ENCODE peak calls at places on chromosome 2, in five cellular contexts. G is neural progenitor cell, F is fibroblast of lung, Y is PC-3, R is colonic mucosa. X is an unnamed sample.

GRCh38 chr2:50401772-50402653 is 629.9 kb downstream of the NRXN1 start:
- DNase-seq in G (peak; percentile 70), F (peak; percentile 50), Y (peak; percentile 75), R (peak; percentile 32), X (peak; percentile 26)

GRCh38 chr2:55616509-55617159 is 788 bp downstream of the PPP4R3B start:
- DNase-seq in G (peak; percentile 46), F (peak; percentile 65), Y (peak; percentile 43), R (peak; percentile 33), X (peak; percentile 52)

GRCh38 chr2:133458280-133458679 is 110.0 kb downstream of the NCKAP5 start:
- DNase-seq in G (no peak), F (peak; percentile 24), Y (peak; percentile 50), R (no peak), X (no peak)

GRCh38 chr2:48270209-48270608 is 259.7 kb upstream of the STON1 start:
- DNase-seq in G (no peak), F (no peak), Y (no peak), R (peak; percentile 23), X (no peak)

GRCh38 chr2:213818436-213818835 is 534.2 kb downstream of the SPAG16 start:
- DNase-seq in G (no peak), F (peak; percentile 82), Y (no peak), R (no peak), X (peak; percentile 78)

GRCh38 chr2:183383854-183384253 is 259.6 kb downstream of the NUP35 start:
- DNase-seq in G (no peak), F (no peak), Y (no peak), R (no peak), X (no peak)

GRCh38 chr2:65710779-65711295 is 278.4 kb upstream of the SPRED2 start:
- DNase-seq in G (peak; percentile 36), F (peak; percentile 43), Y (peak; percentile 65), R (no peak), X (peak; percentile 25)

GRCh38 chr2:10161206-10161931 is 38.8 kb downstream of the RRM2 start:
- DNase-seq in G (no peak), F (peak; percentile 70), Y (peak; percentile 19), R (peak; percentile 56), X (peak; percentile 59)

GRCh38 chr2:200199576-200200263 is 106.8 kb upstream of the SPATS2L start:
- DNase-seq in G (peak; percentile 49), F (peak; percentile 3), Y (peak; percentile 9), R (no peak), X (no peak)

GRCh38 chr2:74441111-74441689 is 537 bp downstream of the RTKN start:
- DNase-seq in G (peak; percentile 70), F (no peak), Y (no peak), R (peak; percentile 60), X (no peak)

GRCh38 chr2:207165121-207166038 is at the start of gene KLF7:
- DNase-seq in G (peak; percentile 65), F (peak; percentile 58), Y (peak; percentile 55), R (peak; percentile 33), X (peak; percentile 48)

GRCh38 chr2:23379220-23379695 is 5.7 kb upstream of the KLHL29 start:
- DNase-seq in G (no peak), F (no peak), Y (no peak), R (no peak), X (no peak)

GRCh38 chr2:183059561-183059960 is 19.0 kb upstream of the DUSP19 start:
- DNase-seq in G (no peak), F (peak; percentile 91), Y (peak; percentile 88), R (no peak), X (peak; percentile 89)

GRCh38 chr2:119823734-119824334 is 64.1 kb downstream of the PTPN4 start:
- DNase-seq in G (peak; percentile 54), F (peak; percentile 46), Y (peak; percentile 58), R (peak; percentile 25), X (peak; percentile 19)

GRCh38 chr2:27085670-27086089 is 892 bp upstream of the KHK start:
- DNase-seq in G (peak; percentile 81), F (peak; percentile 70), Y (peak; percentile 69), R (peak; percentile 81), X (peak; percentile 50)

GRCh38 chr2:211423018-211423417 is 866.6 kb downstream of the CPS1 start:
- DNase-seq in G (no peak), F (no peak), Y (no peak), R (no peak), X (no peak)

GRCh38 chr2:42996528-42996927 is 204.1 kb upstream of the HAAO start:
- DNase-seq in G (no peak), F (no peak), Y (peak; percentile 14), R (no peak), X (no peak)

GRCh38 chr2:140650825-140651224 is 1480.0 kb downstream of the LRP1B start:
- DNase-seq in G (no peak), F (peak; percentile 65), Y (peak; percentile 81), R (no peak), X (peak; percentile 59)

GRCh38 chr2:172270278-172271079 is 156.9 kb upstream of the ITGA6 start:
- DNase-seq in G (peak; percentile 52), F (no peak), Y (no peak), R (peak; percentile 75), X (no peak)

GRCh38 chr2:227379095-227379494 is at the start of gene TM4SF20:
- DNase-seq in G (no peak), F (no peak), Y (no peak), R (peak; percentile 36), X (no peak)

GRCh38 chr2:61620244-61621159 is 82.3 kb upstream of the XPO1 start:
- DNase-seq in G (no peak), F (peak; percentile 93), Y (peak; percentile 89), R (no peak), X (peak; percentile 91)

GRCh38 chr2:75525434-75526308 is 35.1 kb downstream of the EVA1A start:
- DNase-seq in G (no peak), F (peak; percentile 61), Y (peak; percentile 92), R (no peak), X (peak; percentile 52)

GRCh38 chr2:26184555-26185303 is 11.8 kb downstream of the GAREM2 start:
- DNase-seq in G (peak; percentile 92), F (no peak), Y (no peak), R (peak; percentile 87), X (no peak)

GRCh38 chr2:184692137-184692734 is 93.9 kb downstream of the ZNF804A start:
- DNase-seq in G (no peak), F (peak; percentile 11), Y (no peak), R (no peak), X (peak; percentile 2)

GRCh38 chr2:112031473-112031872 is 23.6 kb upstream of the TMEM87B start:
- DNase-seq in G (peak; percentile 53), F (peak; percentile 29), Y (no peak), R (no peak), X (no peak)

GRCh38 chr2:241184901-241185300 is 3.6 kb upstream of the ANO7 start:
- DNase-seq in G (no peak), F (no peak), Y (no peak), R (no peak), X (no peak)

GRCh38 chr2:45833968-45834344 is 182.5 kb downstream of the PRKCE start:
- DNase-seq in G (no peak), F (no peak), Y (no peak), R (no peak), X (no peak)

GRCh38 chr2:54122939-54123338 is 7.5 kb downstream of the ACYP2 start:
- DNase-seq in G (no peak), F (peak; percentile 92), Y (peak; percentile 79), R (no peak), X (peak; percentile 88)

GRCh38 chr2:183696028-183696427 is 571.8 kb downstream of the NUP35 start:
- DNase-seq in G (no peak), F (no peak), Y (no peak), R (no peak), X (no peak)

GRCh38 chr2:230614913-230615332 is 97.7 kb upstream of the CAB39 start:
- DNase-seq in G (no peak), F (peak; percentile 7), Y (no peak), R (no peak), X (no peak)

GRCh38 chr2:225002656-225003045 is 39.6 kb downstream of the DOCK10 start:
- DNase-seq in G (no peak), F (no peak), Y (peak; percentile 58), R (peak; percentile 32), X (no peak)

DNA sequence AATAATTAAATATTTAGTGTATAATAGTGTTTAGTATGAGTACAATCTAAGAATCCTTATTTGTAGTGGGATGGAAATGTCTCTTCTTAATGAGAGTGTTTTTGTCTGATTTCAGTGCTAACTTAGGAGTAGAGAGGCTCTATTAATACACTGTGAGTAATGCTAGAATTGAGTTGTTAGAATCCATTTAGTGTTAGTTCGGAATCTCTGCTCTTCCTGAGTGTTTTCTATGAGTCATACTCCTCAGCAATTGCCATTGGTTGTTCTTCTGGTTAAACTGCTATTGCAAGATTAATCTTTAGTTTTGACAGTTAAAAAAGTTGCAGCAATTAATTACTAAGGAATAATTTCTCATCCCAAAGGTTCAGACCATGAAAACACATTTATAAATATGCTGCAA is 828.6 kb upstream of the POU3F3 start:
- DNase-seq in G (no peak), F (peak; percentile 51), Y (no peak), R (no peak), X (peak; percentile 43)
- H3K9ac ChIP-seq in G (no peak overlapping the region), F (no peak overlapping the region), Y (no peak overlapping the region), R (no peak overlapping the region), X (no peak overlapping the region)

DNA sequence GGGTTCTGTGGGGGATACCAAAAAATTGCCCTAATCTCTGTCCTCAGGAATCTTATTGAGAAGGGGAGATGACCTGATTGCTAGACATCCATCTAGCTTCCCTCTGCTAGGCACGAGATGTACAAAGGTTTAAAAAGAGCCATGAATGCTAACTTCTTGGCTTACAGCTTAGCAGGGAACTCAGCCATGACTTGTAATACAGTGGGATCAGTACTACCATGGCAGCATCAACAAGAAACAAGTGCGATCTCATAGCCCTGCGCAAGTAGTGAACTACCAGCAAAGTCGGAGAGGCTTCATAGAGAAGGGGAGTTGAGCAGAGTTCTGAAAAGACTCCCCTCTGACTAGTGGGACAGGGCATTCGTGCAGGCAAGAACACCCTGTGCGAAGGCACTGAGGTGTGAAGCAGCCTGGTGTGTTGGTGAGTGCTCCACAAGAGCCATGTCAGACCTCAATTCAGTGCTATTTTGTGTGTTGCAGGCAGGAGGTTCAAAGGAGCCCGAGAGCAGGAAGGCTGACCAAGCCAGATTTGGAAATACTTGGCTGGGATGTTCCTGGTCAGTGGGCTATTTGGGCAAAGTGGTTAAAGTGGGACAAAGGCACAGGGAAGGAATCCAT is 130.0 kb downstream of the FMNL2 start:
- DNase-seq in G (no peak), F (no peak), Y (no peak), R (no peak), X (no peak)
- TF ChIP-seq CTCF in G (no peak), F (no peak), Y (no peak), R (no peak), X (no peak)

DNA sequence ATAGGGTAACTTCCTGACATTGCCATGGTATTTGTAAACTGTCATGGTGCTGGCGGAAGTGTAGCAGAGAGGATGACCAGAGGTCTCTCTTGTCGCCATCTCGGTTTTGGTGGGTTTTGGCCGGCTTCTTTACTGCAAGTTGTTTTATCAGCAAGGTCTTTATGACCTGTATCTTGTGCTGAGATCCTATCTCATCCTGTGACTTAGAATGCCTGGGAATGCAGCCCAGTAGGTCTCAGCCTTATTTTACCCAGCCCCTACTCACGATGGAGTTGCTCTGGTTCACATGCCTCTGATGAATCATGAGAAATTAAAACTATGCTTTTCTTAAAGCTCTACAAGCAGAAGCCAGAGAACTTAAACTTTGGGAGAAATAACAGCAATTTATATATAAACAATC is 12.7 kb upstream of the NFU1 start:
- DNase-seq in G (no peak), F (peak; percentile 29), Y (no peak), R (no peak), X (peak; percentile 16)
- H3K9ac ChIP-seq in G (no peak overlapping the region), F (no peak overlapping the region), Y (no peak overlapping the region), R (no peak overlapping the region), X (no peak overlapping the region)

DNA sequence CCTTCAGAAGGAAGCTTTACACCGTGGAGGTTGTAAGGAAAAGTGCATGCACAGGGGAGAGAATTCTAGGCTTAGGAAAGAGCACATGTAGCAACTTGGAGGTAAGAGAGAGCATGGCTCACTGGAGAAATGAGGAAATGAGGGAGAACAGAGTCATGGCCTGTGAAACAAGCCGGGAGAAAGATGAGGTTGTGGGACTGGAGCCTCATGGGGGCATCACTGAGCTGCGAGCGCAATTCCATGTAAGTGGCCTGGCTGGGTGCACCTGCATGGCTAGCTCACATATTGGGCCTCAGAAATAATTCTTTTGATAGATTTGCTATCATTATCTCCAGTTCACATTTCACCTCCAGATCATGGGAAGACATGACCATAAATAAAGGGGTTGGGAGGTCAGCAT is 785.5 kb upstream of the RAB6C start:
- DNase-seq in G (peak; percentile 29), F (no peak), Y (no peak), R (no peak), X (no peak)
- TF ChIP-seq CTCF in G (peak; percentile 37), F (no peak), Y (no peak), R (no peak), X (no peak)